ENCODE peak calls at places on chromosomes 4 and X, in eight cellular contexts. One of them, this sample, is unnamed.

GRCh38 chr4:36388710-36389109 is 107.3 kb downstream of the DTHD1 start:
- DNase-seq in stomach: no peak
- DNase-seq in heart left ventricle: no peak
- DNase-seq in breast epithelium: no peak
- DNase-seq in suprapubic skin: no peak
- DNase-seq in A549: no peak
- DNase-seq in upper lobe of left lung: no peak
- DNase-seq in IMR-90: no peak
- DNase-seq in this sample: no peak

GRCh38 chr4:148962539-148963290 is 520.5 kb upstream of the NR3C2 start:
- DNase-seq in IMR-90: peak; percentile 73
- DNase-seq in heart left ventricle: no peak
- DNase-seq in stomach: no peak
- DNase-seq in suprapubic skin: no peak
- DNase-seq in breast epithelium: no peak
- DNase-seq in A549: no peak
- DNase-seq in upper lobe of left lung: no peak
- DNase-seq in this sample: no peak

GRCh38 chr4:150342945-150343344 is 239.0 kb upstream of the MAB21L2 start:
- DNase-seq in IMR-90: no peak
- DNase-seq in heart left ventricle: peak; percentile 54
- DNase-seq in upper lobe of left lung: no peak
- DNase-seq in suprapubic skin: no peak
- DNase-seq in A549: no peak
- DNase-seq in breast epithelium: no peak
- DNase-seq in stomach: no peak
- DNase-seq in this sample: no peak

GRCh38 chrX:47172971-47173792 is 20.4 kb upstream of the UBA1 start:
- DNase-seq in heart left ventricle: no peak
- DNase-seq in A549: no peak
- DNase-seq in breast epithelium: no peak
- DNase-seq in stomach: peak; percentile 20
- DNase-seq in upper lobe of left lung: no peak
- DNase-seq in IMR-90: no peak
- DNase-seq in suprapubic skin: peak; percentile 39
- DNase-seq in this sample: no peak

GRCh38 chr4:110900206-110900769 is 277.4 kb upstream of the PITX2 start:
- DNase-seq in IMR-90: peak; percentile 20
- DNase-seq in heart left ventricle: no peak
- DNase-seq in A549: no peak
- DNase-seq in breast epithelium: no peak
- DNase-seq in suprapubic skin: no peak
- DNase-seq in stomach: no peak
- DNase-seq in upper lobe of left lung: no peak
- DNase-seq in this sample: no peak

GRCh38 chr4:78691971-78692814 is 84.0 kb upstream of the BMP2K start:
- DNase-seq in breast epithelium: no peak
- DNase-seq in upper lobe of left lung: no peak
- DNase-seq in stomach: no peak
- DNase-seq in IMR-90: peak; percentile 16
- DNase-seq in suprapubic skin: no peak
- DNase-seq in heart left ventricle: no peak
- DNase-seq in A549: no peak
- DNase-seq in this sample: no peak

GRCh38 chr4:39899291-39899690 is 78.4 kb downstream of the PDS5A start:
- DNase-seq in breast epithelium: no peak
- DNase-seq in A549: no peak
- DNase-seq in stomach: no peak
- DNase-seq in upper lobe of left lung: no peak
- DNase-seq in suprapubic skin: no peak
- DNase-seq in heart left ventricle: no peak
- DNase-seq in IMR-90: no peak
- DNase-seq in this sample: no peak

GRCh38 chr4:165986956-165987698 is 114.1 kb downstream of the TLL1 start:
- DNase-seq in IMR-90: no peak
- DNase-seq in breast epithelium: no peak
- DNase-seq in suprapubic skin: no peak
- DNase-seq in stomach: no peak
- DNase-seq in A549: no peak
- DNase-seq in heart left ventricle: no peak
- DNase-seq in upper lobe of left lung: no peak
- DNase-seq in this sample: no peak

GRCh38 chrX:80285131-80285773 is 135.0 kb upstream of the TENT5D start:
- DNase-seq in stomach: no peak
- DNase-seq in upper lobe of left lung: no peak
- DNase-seq in A549: peak; percentile 53
- DNase-seq in breast epithelium: no peak
- DNase-seq in IMR-90: peak; percentile 1
- DNase-seq in suprapubic skin: no peak
- DNase-seq in heart left ventricle: no peak
- DNase-seq in this sample: no peak

GRCh38 chr4:109998867-109999303 is 86.2 kb downstream of the EGF start:
- DNase-seq in suprapubic skin: no peak
- DNase-seq in IMR-90: peak; percentile 61
- DNase-seq in heart left ventricle: no peak
- DNase-seq in A549: peak; percentile 62
- DNase-seq in breast epithelium: no peak
- DNase-seq in stomach: no peak
- DNase-seq in upper lobe of left lung: no peak
- DNase-seq in this sample: no peak

GRCh38 chrX:40145001-40145631 is 47.4 kb upstream of the BCOR start:
- DNase-seq in stomach: no peak
- DNase-seq in breast epithelium: no peak
- DNase-seq in heart left ventricle: peak; percentile 54
- DNase-seq in suprapubic skin: no peak
- DNase-seq in upper lobe of left lung: peak; percentile 83
- DNase-seq in IMR-90: no peak
- DNase-seq in A549: no peak
- DNase-seq in this sample: no peak

GRCh38 chrX:38271154-38271716 is 50.6 kb upstream of the SRPX start:
- DNase-seq in heart left ventricle: no peak
- DNase-seq in upper lobe of left lung: no peak
- DNase-seq in suprapubic skin: no peak
- DNase-seq in A549: no peak
- DNase-seq in breast epithelium: no peak
- DNase-seq in IMR-90: no peak
- DNase-seq in stomach: no peak
- DNase-seq in this sample: no peak

GRCh38 chrX:69991685-69992084 is 58.1 kb downstream of the AWAT2 start:
- DNase-seq in A549: no peak
- DNase-seq in suprapubic skin: no peak
- DNase-seq in breast epithelium: no peak
- DNase-seq in heart left ventricle: no peak
- DNase-seq in upper lobe of left lung: no peak
- DNase-seq in stomach: no peak
- DNase-seq in IMR-90: no peak
- DNase-seq in this sample: no peak

GRCh38 chr4:144709159-144709558 is 63.2 kb downstream of the HHIP start:
- DNase-seq in A549: no peak
- DNase-seq in IMR-90: peak; percentile 89
- DNase-seq in suprapubic skin: no peak
- DNase-seq in breast epithelium: no peak
- DNase-seq in stomach: no peak
- DNase-seq in upper lobe of left lung: no peak
- DNase-seq in heart left ventricle: no peak
- DNase-seq in this sample: no peak
- H3K4me1 ChIP-seq in A549: peaks cover 25% of the 10 kb centered on the region
- H3K4me1 ChIP-seq in IMR-90: peaks cover 13% of the 10 kb centered on the region
- H3K4me1 ChIP-seq in suprapubic skin: peaks cover 3% of the 10 kb centered on the region
- H3K4me1 ChIP-seq in breast epithelium: no peaks in the 10 kb centered on the region
- H3K4me1 ChIP-seq in stomach: no peaks in the 10 kb centered on the region
- H3K4me1 ChIP-seq in upper lobe of left lung: no peaks in the 10 kb centered on the region
- H3K4me1 ChIP-seq in heart left ventricle: no peaks in the 10 kb centered on the region
- H3K4me1 ChIP-seq in this sample: no peaks in the 10 kb centered on the region

GRCh38 chrX:154444001-154444754 is at the start of gene FAM50A:
- DNase-seq in heart left ventricle: peak; percentile 90
- DNase-seq in upper lobe of left lung: peak; percentile 97
- DNase-seq in stomach: peak; percentile 82
- DNase-seq in breast epithelium: peak; percentile 67
- DNase-seq in suprapubic skin: no peak
- DNase-seq in IMR-90: peak; percentile 42
- DNase-seq in A549: peak; percentile 54
- DNase-seq in this sample: no peak
- TF ChIP-seq POLR2A in heart left ventricle: peak; percentile 6
- TF ChIP-seq POLR2A in upper lobe of left lung: peak; percentile 56
- TF ChIP-seq POLR2A in stomach: no peak
- TF ChIP-seq POLR2A in breast epithelium: no peak
- TF ChIP-seq POLR2A in suprapubic skin: no peak
- TF ChIP-seq POLR2A in IMR-90: no peak
- TF ChIP-seq POLR2A in A549: peak; percentile 29
- TF ChIP-seq POLR2A in this sample: peak; percentile 26

GRCh38 chr4:16791460-16791859 is 107.0 kb downstream of the LDB2 start:
- DNase-seq in upper lobe of left lung: no peak
- DNase-seq in stomach: no peak
- DNase-seq in A549: no peak
- DNase-seq in suprapubic skin: no peak
- DNase-seq in IMR-90: no peak
- DNase-seq in heart left ventricle: no peak
- DNase-seq in breast epithelium: no peak
- DNase-seq in this sample: no peak
- H3K27ac ChIP-seq in upper lobe of left lung: peak overlapping the region; percentile 58
- H3K27ac ChIP-seq in stomach: no peak overlapping the region
- H3K27ac ChIP-seq in A549: no peak overlapping the region
- H3K27ac ChIP-seq in suprapubic skin: no peak overlapping the region
- H3K27ac ChIP-seq in IMR-90: no peak overlapping the region
- H3K27ac ChIP-seq in heart left ventricle: no peak overlapping the region
- H3K27ac ChIP-seq in breast epithelium: no peak overlapping the region
- H3K27ac ChIP-seq in this sample: no peak overlapping the region

GRCh38 chrX:2698604-2699003 is 7.5 kb downstream of the CD99 start:
- DNase-seq in suprapubic skin: no peak
- DNase-seq in upper lobe of left lung: no peak
- DNase-seq in A549: no peak
- DNase-seq in heart left ventricle: no peak
- DNase-seq in stomach: no peak
- DNase-seq in IMR-90: no peak
- DNase-seq in breast epithelium: no peak
- DNase-seq in this sample: no peak
- H3K4me1 ChIP-seq in suprapubic skin: peaks cover 83% of the 10 kb centered on the region
- H3K4me1 ChIP-seq in upper lobe of left lung: peaks cover 64% of the 10 kb centered on the region
- H3K4me1 ChIP-seq in A549: peaks cover 18% of the 10 kb centered on the region
- H3K4me1 ChIP-seq in heart left ventricle: peaks cover 63% of the 10 kb centered on the region
- H3K4me1 ChIP-seq in stomach: peaks cover 80% of the 10 kb centered on the region
- H3K4me1 ChIP-seq in IMR-90: peaks cover 14% of the 10 kb centered on the region
- H3K4me1 ChIP-seq in breast epithelium: no peaks in the 10 kb centered on the region
- H3K4me1 ChIP-seq in this sample: peaks cover 41% of the 10 kb centered on the region

GRCh38 chr4:74097161-74097560 is 1.8 kb downstream of the CXCL2 start:
- DNase-seq in breast epithelium: no peak
- DNase-seq in suprapubic skin: no peak
- DNase-seq in IMR-90: no peak
- DNase-seq in stomach: no peak
- DNase-seq in heart left ventricle: no peak
- DNase-seq in A549: no peak
- DNase-seq in upper lobe of left lung: no peak
- DNase-seq in this sample: no peak

GRCh38 chr4:74095482-74095881 is 3.5 kb downstream of the CXCL2 start:
- DNase-seq in suprapubic skin: no peak
- DNase-seq in breast epithelium: no peak
- DNase-seq in IMR-90: no peak
- DNase-seq in upper lobe of left lung: no peak
- DNase-seq in heart left ventricle: no peak
- DNase-seq in A549: peak; percentile 32
- DNase-seq in stomach: no peak
- DNase-seq in this sample: no peak

GRCh38 chr4:74097631-74098550 is 1.1 kb downstream of the CXCL2 start:
- DNase-seq in heart left ventricle: no peak
- DNase-seq in breast epithelium: no peak
- DNase-seq in IMR-90: no peak
- DNase-seq in suprapubic skin: no peak
- DNase-seq in stomach: no peak
- DNase-seq in A549: peak; percentile 59
- DNase-seq in upper lobe of left lung: no peak
- DNase-seq in this sample: no peak

GRCh38 chr4:74095886-74096264 is 3.1 kb downstream of the CXCL2 start:
- DNase-seq in suprapubic skin: no peak
- DNase-seq in A549: no peak
- DNase-seq in breast epithelium: no peak
- DNase-seq in upper lobe of left lung: no peak
- DNase-seq in stomach: no peak
- DNase-seq in IMR-90: no peak
- DNase-seq in heart left ventricle: no peak
- DNase-seq in this sample: no peak

GRCh38 chr4:74096265-74096980 is 2.6 kb downstream of the CXCL2 start:
- DNase-seq in breast epithelium: no peak
- DNase-seq in IMR-90: no peak
- DNase-seq in heart left ventricle: no peak
- DNase-seq in upper lobe of left lung: no peak
- DNase-seq in A549: peak; percentile 42
- DNase-seq in stomach: peak; percentile 29
- DNase-seq in suprapubic skin: no peak
- DNase-seq in this sample: no peak
- TF ChIP-seq POLR2A in breast epithelium: no peak
- TF ChIP-seq POLR2A in IMR-90: peak; percentile 79
- TF ChIP-seq POLR2A in heart left ventricle: no peak
- TF ChIP-seq POLR2A in upper lobe of left lung: peak; percentile 26
- TF ChIP-seq POLR2A in A549: no peak
- TF ChIP-seq POLR2A in stomach: no peak
- TF ChIP-seq POLR2A in suprapubic skin: no peak
- TF ChIP-seq POLR2A in this sample: no peak